ENCODE peak calls at places on chromosomes 5 and 9, in four cellular contexts. D, E, F and S are unnamed samples.

GRCh38 chr9:34563262-34563661 is 26.3 kb downstream of the CNTFR start:
- DNase-seq in D (no peak), E (no peak), F (no peak), S (no peak)

GRCh38 chr5:58135571-58136335 is 324.1 kb downstream of the PLK2 start:
- DNase-seq in D (no peak), E (no peak), F (no peak), S (no peak)

GRCh38 chr9:112784020-112784788 is 33.6 kb downstream of the SNX30 start:
- DNase-seq in D (no peak), E (no peak), F (no peak), S (no peak)

GRCh38 chr5:116626272-116626723 is 51.7 kb upstream of the SEMA6A start:
- DNase-seq in D (no peak), E (no peak), F (no peak), S (peak)

GRCh38 chr5:79971156-79971555 is 19.9 kb downstream of the MTX3 start:
- DNase-seq in D (no peak), E (no peak), F (no peak), S (no peak)

GRCh38 chr5:2848634-2849033 is 97.2 kb upstream of the IRX2 start:
- DNase-seq in D (no peak), E (no peak), F (no peak), S (no peak)

GRCh38 chr9:34328500-34328982 is 527 bp downstream of the KIF24 start:
- DNase-seq in D (peak), E (no peak), F (no peak), S (no peak)

GRCh38 chr5:109168151-109168550 is 241.6 kb downstream of the PJA2 start:
- DNase-seq in D (no peak), E (no peak), F (no peak), S (no peak)

GRCh38 chr9:79263666-79264460 is 307.9 kb upstream of the TLE4 start:
- DNase-seq in D (no peak), E (no peak), F (no peak), S (no peak)

GRCh38 chr9:37769995-37770394 is 14.9 kb downstream of the EXOSC3 start:
- DNase-seq in D (no peak), E (no peak), F (no peak), S (no peak)

GRCh38 chr5:143217065-143217803 is 186.3 kb downstream of the NR3C1 start:
- DNase-seq in D (no peak), E (no peak), F (no peak), S (peak)

GRCh38 chr5:17838506-17838905 is 204.2 kb downstream of the TAF11L14 start:
- DNase-seq in D (no peak), E (no peak), F (no peak), S (no peak)

GRCh38 chr9:131734165-131734610 is 5.7 kb downstream of the RAPGEF1 start:
- DNase-seq in D (no peak), E (no peak), F (no peak), S (peak)

GRCh38 chr9:124222918-124223720 is 34.6 kb upstream of the NEK6 start:
- DNase-seq in D (no peak), E (no peak), F (no peak), S (peak)

GRCh38 chr5:372911-373709 is 51.6 kb downstream of the AHRR start:
- DNase-seq in D (no peak), E (no peak), F (no peak), S (peak)

GRCh38 chr5:74516217-74516636 is 124.3 kb downstream of the ENC1 start:
- DNase-seq in D (no peak), E (no peak), F (no peak), S (no peak)

GRCh38 chr5:1513326-1514026 is 10.3 kb downstream of the LPCAT1 start:
- DNase-seq in D (no peak), E (no peak), F (no peak), S (no peak)

GRCh38 chr9:26262431-26262830 is 584.2 kb upstream of the TUSC1 start:
- DNase-seq in D (no peak), E (no peak), F (no peak), S (no peak)

GRCh38 chr9:130630506-130631330 is 33.7 kb upstream of the PRDM12 start:
- DNase-seq in D (no peak), E (no peak), F (no peak), S (no peak)

GRCh38 chr5:116572375-116573278 is 2.0 kb downstream of the SEMA6A start:
- DNase-seq in D (no peak), E (peak), F (no peak), S (no peak)

GRCh38 chr9:104286792-104287191 is 192.7 kb downstream of the SMC2 start:
- DNase-seq in D (no peak), E (no peak), F (no peak), S (no peak)

GRCh38 chr5:87746891-87747366 is 334.2 kb upstream of the CCNH start:
- DNase-seq in D (no peak), E (no peak), F (no peak), S (no peak)

GRCh38 chr5:87746341-87746740 is 333.6 kb upstream of the CCNH start:
- DNase-seq in D (no peak), E (no peak), F (no peak), S (no peak)

GRCh38 chr5:87735918-87736317 is 323.2 kb upstream of the CCNH start:
- DNase-seq in D (no peak), E (no peak), F (no peak), S (no peak)

DNA sequence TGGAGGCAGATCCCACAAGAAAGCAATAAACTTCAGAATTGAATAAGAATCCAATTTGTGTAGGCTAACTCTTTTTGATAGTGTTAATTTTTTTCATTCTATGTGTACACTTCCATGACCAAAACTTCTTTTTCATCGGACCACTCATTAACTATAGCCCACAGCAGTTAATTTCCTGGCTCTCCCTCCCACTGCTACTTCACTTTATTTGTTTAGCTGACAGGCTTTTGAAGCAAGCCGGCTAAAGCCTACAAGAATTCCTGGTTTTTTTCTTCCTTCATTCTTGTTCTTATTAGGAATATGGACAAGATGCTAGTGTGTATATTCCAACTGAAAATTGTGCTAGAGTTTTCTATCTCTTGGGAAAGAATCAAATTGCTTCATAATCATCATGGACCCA is 329.2 kb upstream of the CCNH start:
- DNase-seq in D (no peak), E (no peak), F (no peak), S (no peak)
- TF ChIP-seq SPI1 in D (no peak), E (no peak), F (no peak), S (no peak)

GRCh38 chr5:132812949-132813598 is at the start of gene SOWAHA:
- DNase-seq in D (no peak), E (no peak), F (no peak), S (no peak)
- TF ChIP-seq SPI1 in D (no peak), E (no peak), F (no peak), S (no peak)

DNA sequence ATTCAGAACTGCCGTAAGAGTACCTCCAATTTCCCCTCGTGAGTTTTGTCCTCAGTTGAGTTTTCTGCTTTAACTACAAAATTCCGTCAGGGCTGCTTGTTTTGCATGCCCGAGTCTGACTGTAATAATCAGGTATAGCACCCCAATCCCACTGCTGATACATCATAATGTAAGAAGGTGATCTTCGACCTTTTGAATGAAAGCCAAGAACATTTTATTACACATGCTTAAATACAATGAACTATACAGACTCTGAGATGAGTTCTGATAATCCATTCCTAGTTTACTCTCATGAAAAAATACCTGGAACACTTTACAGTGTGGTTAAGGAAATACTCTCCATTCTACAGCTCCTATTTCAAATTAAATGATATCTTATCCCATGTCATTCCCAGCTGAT is 49.2 kb upstream of the TSLP start:
- DNase-seq in D (no peak), E (no peak), F (no peak), S (no peak)
- TF ChIP-seq SPI1 in D (no peak), E (no peak), F (no peak), S (no peak)

GRCh38 chr5:89930591-89931383 is 478.8 kb downstream of the CETN3 start:
- DNase-seq in D (peak), E (no peak), F (no peak), S (no peak)

GRCh38 chr5:89929173-89929572 is 480.4 kb downstream of the CETN3 start:
- DNase-seq in D (no peak), E (no peak), F (no peak), S (no peak)

GRCh38 chr5:89934069-89934468 is 475.5 kb downstream of the CETN3 start:
- DNase-seq in D (peak), E (no peak), F (no peak), S (no peak)

GRCh38 chr5:89932771-89933181 is 476.8 kb downstream of the CETN3 start:
- DNase-seq in D (no peak), E (no peak), F (no peak), S (no peak)

GRCh38 chr5:89929834-89930233 is 479.7 kb downstream of the CETN3 start:
- DNase-seq in D (no peak), E (no peak), F (no peak), S (no peak)
- TF ChIP-seq SPI1 in D (no peak), E (no peak), F (no peak), S (no peak)

GRCh38 chr9:91848146-91848545 is 101.9 kb downstream of the ROR2 start:
- DNase-seq in D (no peak), E (no peak), F (no peak), S (no peak)
- TF ChIP-seq SPI1 in D (no peak), E (no peak), F (no peak), S (no peak)

GRCh38 chr9:126635661-126636439 is 22.1 kb downstream of the LMX1B start:
- DNase-seq in D (no peak), E (no peak), F (no peak), S (no peak)
- TF ChIP-seq SPI1 in D (no peak), E (no peak), F (no peak), S (no peak)

GRCh38 chr5:33167541-33167940 is 273.2 kb upstream of the TARS1 start:
- DNase-seq in D (no peak), E (no peak), F (no peak), S (no peak)

GRCh38 chr5:33166971-33167370 is 273.8 kb upstream of the TARS1 start:
- DNase-seq in D (no peak), E (no peak), F (no peak), S (no peak)

GRCh38 chr5:33160871-33161270 is 279.9 kb upstream of the TARS1 start:
- DNase-seq in D (no peak), E (no peak), F (no peak), S (no peak)

GRCh38 chr5:33166522-33166921 is 274.2 kb upstream of the TARS1 start:
- DNase-seq in D (no peak), E (no peak), F (no peak), S (no peak)

GRCh38 chr5:33162057-33162456 is 278.7 kb upstream of the TARS1 start:
- DNase-seq in D (no peak), E (no peak), F (no peak), S (no peak)
- TF ChIP-seq SPI1 in D (no peak), E (no peak), F (no peak), S (no peak)